ENCODE peak calls at places on chromosomes 3 and 15, in five cellular contexts. Q is lower lobe of right lung, L is prostate gland, W is hepatocyte, U is left ventricle myocardium inferior. T is an unnamed sample.
A peak's percentile ranks its signal among the peaks of the same experiment; 100 is the strongest.

GRCh38 chr15:63244976-63245645 is 32.3 kb upstream of the APH1B start:
- DNase-seq in Q (no peak), L (no peak), W (no peak), U (no peak), T (no peak)

GRCh38 chr3:30612422-30613134 is 6.2 kb downstream of the TGFBR2 start:
- DNase-seq in Q (no peak), L (no peak), W (no peak), U (no peak), T (no peak)

GRCh38 chr3:37290551-37290950 is 116.2 kb upstream of the LRRFIP2 start:
- DNase-seq in Q (no peak), L (no peak), W (no peak), U (no peak), T (no peak)

GRCh38 chr3:10328460-10329071 is 7.7 kb upstream of the SEC13 start:
- DNase-seq in Q (no peak), L (no peak), W (no peak), U (no peak), T (no peak)

GRCh38 chr15:67116742-67117141 is 51.3 kb downstream of the SMAD3 start:
- DNase-seq in Q (no peak), L (no peak), W (peak; percentile 53), U (no peak), T (no peak)

GRCh38 chr3:132342183-132342582 is 25.0 kb downstream of the ACP3 start:
- DNase-seq in Q (no peak), L (no peak), W (no peak), U (no peak), T (peak; percentile 56)

GRCh38 chr3:196108075-196108743 is 26.3 kb upstream of the TFRC start:
- DNase-seq in Q (no peak), L (no peak), W (peak; percentile 30), U (no peak), T (peak; percentile 14)

GRCh38 chr15:97986781-97987180 is 26.3 kb downstream of the ARRDC4 start:
- DNase-seq in Q (no peak), L (no peak), W (no peak), U (no peak), T (no peak)

GRCh38 chr3:13282986-13283876 is 136.9 kb downstream of the NUP210 start:
- DNase-seq in Q (peak; percentile 40), L (no peak), W (peak; percentile 52), U (no peak), T (peak; percentile 72)

GRCh38 chr3:20380310-20380709 is 194.3 kb upstream of the SGO1 start:
- DNase-seq in Q (no peak), L (no peak), W (peak; percentile 5), U (no peak), T (peak; percentile 26)

GRCh38 chr15:35549567-35549966 is 3.6 kb upstream of the DPH6 start:
- DNase-seq in Q (no peak), L (no peak), W (no peak), U (no peak), T (no peak)

GRCh38 chr3:154981201-154981600 is 98.9 kb upstream of the MME start:
- DNase-seq in Q (no peak), L (no peak), W (no peak), U (no peak), T (no peak)

GRCh38 chr3:73086071-73086494 is 24.6 kb downstream of the EBLN2 start:
- DNase-seq in Q (no peak), L (peak; percentile 14), W (peak; percentile 60), U (no peak), T (peak; percentile 58)

DNA sequence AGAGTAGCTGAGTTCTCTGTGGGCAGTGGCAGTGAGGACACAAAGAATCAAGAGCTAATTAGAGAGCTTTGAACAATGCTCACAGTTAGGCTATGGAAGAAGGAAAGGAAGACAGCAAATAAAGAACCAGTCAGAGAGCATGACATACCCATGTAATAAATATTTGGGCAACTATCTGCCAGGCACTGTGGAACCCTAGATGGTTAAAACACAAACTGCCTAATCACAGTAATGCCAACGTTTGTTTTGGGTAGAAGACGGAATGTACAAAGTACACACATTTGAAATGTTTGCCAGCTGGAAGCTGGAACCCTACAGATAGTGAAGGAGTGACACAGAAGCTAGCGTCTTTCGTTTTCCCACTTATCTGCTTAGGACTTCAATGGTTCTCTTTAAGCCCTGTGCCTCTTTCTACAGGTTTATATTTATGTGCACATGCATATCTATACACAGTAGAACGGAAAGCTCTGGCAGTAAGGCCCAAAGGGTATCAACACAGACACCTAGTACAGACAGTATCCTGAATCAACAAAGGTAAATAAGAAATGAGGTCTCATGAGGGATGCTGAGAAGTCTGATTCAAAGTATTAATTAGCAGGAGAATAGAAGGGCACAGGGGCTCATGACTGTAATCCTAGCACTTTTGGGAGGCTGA is 44.6 kb downstream of the ANKRD28 start:
- DNase-seq in Q (no peak), L (peak; percentile 62), W (no peak), U (no peak), T (no peak)
- H3K27ac ChIP-seq in Q (no peak overlapping the region), L (peak overlapping the region; percentile 12), W (peak overlapping the region; percentile 11), U (peak overlapping the region; percentile 59), T (no peak overlapping the region)

DNA sequence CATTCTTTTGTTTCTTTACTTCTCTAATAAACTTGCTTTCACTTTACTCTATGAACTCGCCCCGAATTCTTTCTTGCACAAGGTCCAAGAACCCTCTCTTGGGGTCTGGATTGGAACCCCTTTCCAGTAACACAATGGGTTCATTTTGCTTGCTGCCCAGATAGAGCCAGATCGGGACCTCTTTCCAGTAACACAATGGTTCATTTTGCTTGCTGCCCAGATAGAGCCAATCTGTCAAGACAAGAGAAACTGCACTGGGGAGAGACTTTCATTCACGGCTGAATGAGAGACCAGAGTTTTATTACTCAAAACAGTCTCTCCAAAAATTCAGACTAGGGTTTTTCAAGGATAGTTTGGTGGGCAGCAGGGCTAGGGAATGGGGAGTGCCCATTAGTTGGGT is 25.4 kb downstream of the METTL6 start:
- DNase-seq in Q (no peak), L (no peak), W (no peak), U (no peak), T (no peak)
- TF ChIP-seq CTCF in Q (no peak), L (no peak), W (no peak), U (no peak), T (no peak)

GRCh38 chr3:69665026-69665739 is 74.1 kb upstream of the MITF start:
- DNase-seq in Q (no peak), L (no peak), W (peak; percentile 66), U (no peak), T (peak; percentile 56)

GRCh38 chr3:69658514-69658913 is 80.8 kb upstream of the MITF start:
- DNase-seq in Q (no peak), L (no peak), W (no peak), U (no peak), T (no peak)

GRCh38 chr3:69659180-69659915 is 79.9 kb upstream of the MITF start:
- DNase-seq in Q (no peak), L (no peak), W (no peak), U (no peak), T (peak; percentile 25)

DNA sequence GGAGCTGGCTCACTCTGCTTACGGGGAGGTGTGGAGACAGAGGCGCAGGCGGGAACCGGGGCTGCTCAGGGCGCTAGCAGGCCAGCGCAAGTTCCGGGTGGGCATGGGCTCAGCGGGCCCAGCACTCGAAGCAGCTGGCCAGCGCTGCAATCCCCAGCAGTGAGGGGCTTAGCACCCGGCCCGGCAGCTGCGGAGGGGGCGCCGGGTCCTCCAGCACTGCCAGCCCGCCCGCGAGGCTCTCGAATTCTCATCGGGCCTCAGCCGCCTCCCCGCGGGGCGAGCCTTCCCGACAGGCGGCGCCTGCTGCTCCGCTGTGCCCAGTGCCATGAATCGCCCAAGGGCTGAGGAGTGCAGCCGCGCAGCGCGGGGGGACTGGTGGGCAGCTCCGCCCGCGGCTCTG is 78.6 kb upstream of the MITF start:
- DNase-seq in Q (no peak), L (no peak), W (no peak), U (no peak), T (no peak)
- H3K4me1 ChIP-seq in Q (peaks cover 17% of the 10 kb centered on the region), L (no peaks in the 10 kb centered on the region), W (no peaks in the 10 kb centered on the region), U (peaks cover 25% of the 10 kb centered on the region), T (peaks cover 28% of the 10 kb centered on the region)

GRCh38 chr15:41970456-41970855 is 1.9 kb downstream of the EHD4 start:
- DNase-seq in Q (no peak), L (no peak), W (no peak), U (no peak), T (no peak)
- H3K27ac ChIP-seq in Q (peak overlapping the region; percentile 96), L (no peak overlapping the region), W (peak overlapping the region; percentile 93), U (peak overlapping the region; percentile 95), T (peak overlapping the region; percentile 90)

GRCh38 chr3:183301937-183302580 is 49.0 kb downstream of the B3GNT5 start:
- DNase-seq in Q (no peak), L (peak; percentile 72), W (no peak), U (no peak), T (no peak)

GRCh38 chr3:183296944-183297343 is 43.9 kb downstream of the B3GNT5 start:
- DNase-seq in Q (peak; percentile 57), L (no peak), W (no peak), U (no peak), T (no peak)

GRCh38 chr3:183299976-183300375 is 46.9 kb downstream of the B3GNT5 start:
- DNase-seq in Q (no peak), L (no peak), W (no peak), U (no peak), T (no peak)

GRCh38 chr3:183300996-183301562 is 48.0 kb downstream of the B3GNT5 start:
- DNase-seq in Q (no peak), L (no peak), W (no peak), U (no peak), T (no peak)

GRCh38 chr3:183298708-183299153 is 45.7 kb downstream of the B3GNT5 start:
- DNase-seq in Q (peak; percentile 79), L (no peak), W (peak; percentile 68), U (peak; percentile 60), T (peak; percentile 90)
- TF ChIP-seq CTCF in Q (no peak), L (no peak), W (no peak), U (no peak), T (no peak)

GRCh38 chr3:150755902-150756301 is 7.1 kb downstream of the SIAH2 start:
- DNase-seq in Q (no peak), L (no peak), W (no peak), U (no peak), T (peak; percentile 54)
- H3K4me1 ChIP-seq in Q (peaks cover 65% of the 10 kb centered on the region), L (peaks cover 16% of the 10 kb centered on the region), W (peaks cover 49% of the 10 kb centered on the region), U (peaks cover 90% of the 10 kb centered on the region), T (peaks cover 21% of the 10 kb centered on the region)

DNA sequence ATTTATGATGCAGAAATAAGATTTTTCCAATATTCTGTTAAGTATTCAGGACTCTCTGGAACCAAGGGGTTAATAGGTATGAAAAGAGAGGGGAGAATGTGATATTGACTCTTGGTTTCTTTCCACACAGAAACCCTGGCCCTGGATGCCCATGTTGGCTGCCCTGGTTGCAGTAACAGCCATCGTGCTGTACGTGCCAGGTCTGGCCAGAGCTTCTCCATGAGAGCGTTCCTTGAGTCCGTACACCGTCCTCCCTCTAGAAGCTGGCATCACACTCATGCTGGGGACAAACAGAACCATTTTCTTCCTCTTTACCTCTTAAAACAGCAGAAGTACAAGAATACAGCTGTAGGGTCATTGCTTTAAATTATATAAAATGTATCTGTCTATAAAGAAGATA is 81.1 kb upstream of the FLNB start:
- DNase-seq in Q (no peak), L (no peak), W (no peak), U (no peak), T (no peak)
- H3K27ac ChIP-seq in Q (no peak overlapping the region), L (no peak overlapping the region), W (no peak overlapping the region), U (no peak overlapping the region), T (no peak overlapping the region)

GRCh38 chr3:39147711-39148115 is 5.7 kb downstream of the CSRNP1 start:
- DNase-seq in Q (no peak), L (no peak), W (peak; percentile 63), U (no peak), T (no peak)
- TF ChIP-seq CTCF in Q (no peak), L (no peak), W (no peak), U (no peak), T (no peak)

T was measured in cardiac muscle cell.